ENCODE peak calls at places on chromosome 15, in ten cellular contexts. H is EL, X is KBM-7, A is globus pallidus, O is LoVo, L is T1000, M is anterior cingulate cortex, D is MV-4-11, J is foreskin melanocyte, Q is adrenal gland. N is an unnamed sample.

GRCh38 chr15:90184786-90185704 is 16.1 kb upstream of the SEMA4B start:
- DNase-seq in H (peak), X (peak), A (peak), O (peak), L (peak), M (peak), D (peak), J (no peak), Q (peak), N (peak)

GRCh38 chr15:73367624-73368300 is 996 bp downstream of the HCN4 start:
- DNase-seq in H (no peak), X (no peak), A (no peak), O (no peak), L (no peak), M (no peak), D (no peak), J (no peak), Q (no peak), N (no peak)

GRCh38 chr15:22263738-22264137 is 183.4 kb downstream of the OR4M2 start:
- DNase-seq in H (no peak), X (no peak), A (no peak), O (no peak), L (no peak), M (no peak), D (no peak), J (no peak), Q (no peak), N (no peak)

GRCh38 chr15:71151061-71151460 is 35.8 kb downstream of the THSD4 start:
- DNase-seq in H (peak), X (no peak), A (no peak), O (no peak), L (no peak), M (no peak), D (no peak), J (no peak), Q (no peak), N (peak)

GRCh38 chr15:68356778-68357177 is 75.2 kb downstream of the ITGA11 start:
- DNase-seq in H (no peak), X (no peak), A (no peak), O (no peak), L (no peak), M (no peak), D (no peak), J (no peak), Q (no peak), N (no peak)

GRCh38 chr15:68679161-68679560 is 100.4 kb downstream of the CORO2B start:
- DNase-seq in H (no peak), X (no peak), A (no peak), O (no peak), L (no peak), M (no peak), D (no peak), J (no peak), Q (no peak), N (no peak)

GRCh38 chr15:47188766-47189507 is 528.4 kb upstream of the SEMA6D start:
- DNase-seq in H (no peak), X (no peak), A (no peak), O (no peak), L (no peak), M (no peak), D (no peak), J (no peak), Q (no peak), N (no peak)

GRCh38 chr15:101025896-101026631 is 106.9 kb downstream of the LRRK1 start:
- DNase-seq in H (no peak), X (no peak), A (no peak), O (no peak), L (no peak), M (no peak), D (no peak), J (no peak), Q (peak), N (no peak)

GRCh38 chr15:85276508-85276907 is 103.9 kb upstream of the AKAP13 start:
- DNase-seq in H (no peak), X (no peak), A (no peak), O (no peak), L (no peak), M (no peak), D (no peak), J (no peak), Q (no peak), N (no peak)

GRCh38 chr15:56042523-56042922 is 49.1 kb upstream of the NEDD4 start:
- DNase-seq in H (peak), X (no peak), A (no peak), O (no peak), L (no peak), M (no peak), D (no peak), J (no peak), Q (no peak), N (no peak)

GRCh38 chr15:46091860-46092450 is 457.1 kb downstream of the SQOR start:
- DNase-seq in H (peak), X (peak), A (peak), O (peak), L (no peak), M (no peak), D (peak), J (peak), Q (peak), N (no peak)

GRCh38 chr15:70892002-70892911 is at the start of the genes LRRC49 and THAP10:
- DNase-seq in H (peak), X (peak), A (peak), O (peak), L (peak), M (peak), D (peak), J (peak), Q (peak), N (peak)

GRCh38 chr15:52496175-52496574 is 32.5 kb downstream of the MYO5A start:
- DNase-seq in H (no peak), X (no peak), A (no peak), O (no peak), L (no peak), M (no peak), D (peak), J (no peak), Q (no peak), N (no peak)

GRCh38 chr15:79924379-79924778 is 27.6 kb upstream of the MTHFS start:
- DNase-seq in H (no peak), X (no peak), A (no peak), O (no peak), L (no peak), M (no peak), D (no peak), J (no peak), Q (no peak), N (no peak)

GRCh38 chr15:57762302-57762701 is 55.8 kb downstream of the POLR2M start:
- DNase-seq in H (no peak), X (no peak), A (no peak), O (no peak), L (no peak), M (no peak), D (no peak), J (no peak), Q (no peak), N (no peak)

GRCh38 chr15:77180757-77181156 is 109.8 kb upstream of the TSPAN3 start:
- DNase-seq in H (no peak), X (no peak), A (no peak), O (no peak), L (no peak), M (no peak), D (peak), J (peak), Q (no peak), N (no peak)

GRCh38 chr15:75647370-75648155 is at the start of gene SNX33:
- DNase-seq in H (peak), X (peak), A (peak), O (peak), L (peak), M (peak), D (peak), J (peak), Q (peak), N (peak)

GRCh38 chr15:90230071-90230494 is 3.7 kb downstream of the CIB1 start:
- DNase-seq in H (no peak), X (no peak), A (peak), O (no peak), L (no peak), M (peak), D (no peak), J (no peak), Q (peak), N (no peak)

GRCh38 chr15:35061171-35062163 is 23.6 kb downstream of the NANOGP8 start:
- DNase-seq in H (no peak), X (no peak), A (no peak), O (no peak), L (no peak), M (no peak), D (no peak), J (no peak), Q (no peak), N (no peak)

GRCh38 chr15:88276821-88277220 is 20.3 kb upstream of the NTRK3 start:
- DNase-seq in H (no peak), X (no peak), A (no peak), O (no peak), L (no peak), M (no peak), D (no peak), J (no peak), Q (no peak), N (no peak)

GRCh38 chr15:81914734-81915234 is 131.0 kb downstream of the MEX3B start:
- DNase-seq in H (no peak), X (no peak), A (no peak), O (no peak), L (no peak), M (no peak), D (no peak), J (no peak), Q (no peak), N (no peak)

GRCh38 chr15:35127717-35128116 is 42.6 kb upstream of the NANOGP8 start:
- DNase-seq in H (no peak), X (no peak), A (no peak), O (no peak), L (no peak), M (no peak), D (no peak), J (no peak), Q (no peak), N (no peak)

GRCh38 chr15:78808550-78808949 is 2.7 kb downstream of the ADAMTS7 start:
- DNase-seq in H (peak), X (peak), A (no peak), O (peak), L (no peak), M (no peak), D (peak), J (peak), Q (no peak), N (peak)

GRCh38 chr15:98896002-98896721 is 111.4 kb downstream of the PGPEP1L start:
- DNase-seq in H (peak), X (no peak), A (no peak), O (no peak), L (peak), M (no peak), D (no peak), J (no peak), Q (no peak), N (peak)

GRCh38 chr15:48472756-48473155 is 141.5 kb downstream of the DUT start:
- DNase-seq in H (peak), X (no peak), A (no peak), O (no peak), L (no peak), M (no peak), D (peak), J (peak), Q (no peak), N (no peak)

GRCh38 chr15:74835312-74835823 is 7.6 kb downstream of the ULK3 start:
- DNase-seq in H (peak), X (peak), A (no peak), O (peak), L (peak), M (peak), D (peak), J (peak), Q (peak), N (no peak)

GRCh38 chr15:26235148-26235769 is 372.1 kb upstream of the ATP10A start:
- DNase-seq in H (no peak), X (no peak), A (no peak), O (no peak), L (no peak), M (no peak), D (no peak), J (no peak), Q (no peak), N (no peak)

GRCh38 chr15:70033529-70034140 is 64.1 kb downstream of the TLE3 start:
- DNase-seq in H (peak), X (no peak), A (peak), O (no peak), L (no peak), M (peak), D (no peak), J (peak), Q (no peak), N (peak)

GRCh38 chr15:50906954-50907865 is 1.3 kb upstream of the AP4E1 start:
- DNase-seq in H (no peak), X (peak), A (peak), O (peak), L (no peak), M (no peak), D (no peak), J (no peak), Q (no peak), N (peak)

GRCh38 chr15:65777053-65777452 is 15.0 kb downstream of the DENND4A start:
- DNase-seq in H (no peak), X (no peak), A (peak), O (no peak), L (no peak), M (no peak), D (peak), J (no peak), Q (no peak), N (no peak)

GRCh38 chr15:90646662-90647305 is 70.4 kb upstream of the BLM start:
- DNase-seq in H (no peak), X (no peak), A (no peak), O (no peak), L (no peak), M (no peak), D (no peak), J (no peak), Q (no peak), N (no peak)

GRCh38 chr15:78421241-78421994 is 16.6 kb upstream of the IREB2 start:
- DNase-seq in H (peak), X (no peak), A (no peak), O (no peak), L (no peak), M (no peak), D (no peak), J (no peak), Q (no peak), N (no peak)

GRCh38 chr15:92069308-92070244 is 216.1 kb downstream of the SLCO3A1 start:
- DNase-seq in H (peak), X (peak), A (no peak), O (peak), L (peak), M (no peak), D (peak), J (no peak), Q (peak), N (peak)

GRCh38 chr15:83837946-83838571 is 184.1 kb downstream of the ADAMTSL3 start:
- DNase-seq in H (peak), X (peak), A (peak), O (peak), L (no peak), M (peak), D (peak), J (no peak), Q (peak), N (peak)